ENCODE peak calls at places on chromosomes 2 and 18, in eight cellular contexts. R is adrenal gland; C is CD4-positive, alpha-beta T cell; G is mucosa of gallbladder; X is activated CD4-positive, alpha-beta T cell treated with anti-CD3 and anti-CD28 coated beads for 1 hour; J is left ventricle myocardium inferior; D is HFFc6; S is activated gamma-delta T cell treated with Interleukin-2 at 50 U/mL for 16 hours. M is an unnamed sample.

GRCh38 chr2:199883474-199884212 is 27.4 kb upstream of the C2orf69 start:
- DNase-seq in X (no peak), S (no peak), G (no peak), J (no peak), C (no peak), R (no peak), D (no peak), M (no peak)

GRCh38 chr2:18378020-18378653 is 182.3 kb downstream of the RDH14 start:
- DNase-seq in D (peak), G (peak), C (no peak), S (peak), R (peak), J (no peak), X (no peak), M (no peak)

GRCh38 chr2:54063967-54064535 is 51.4 kb upstream of the ACYP2 start:
- DNase-seq in C (no peak), R (no peak), G (no peak), X (no peak), D (no peak), J (peak), S (no peak), M (no peak)

GRCh38 chr18:39345321-39345720 is 1779.7 kb upstream of the CELF4 start:
- DNase-seq in C (no peak), R (no peak), D (peak), S (no peak), G (no peak), J (no peak), X (no peak), M (no peak)

GRCh38 chr2:43273477-43273876 is 47.1 kb upstream of the ZFP36L2 start:
- DNase-seq in C (no peak), S (no peak), D (peak), X (no peak), G (no peak), R (peak), J (no peak), M (no peak)

GRCh38 chr2:223010641-223011040 is 41.3 kb upstream of the KCNE4 start:
- DNase-seq in S (no peak), J (no peak), G (no peak), D (peak), X (no peak), C (no peak), R (no peak), M (no peak)

GRCh38 chr2:156339866-156340265 is 7.3 kb upstream of the NR4A2 start:
- DNase-seq in G (no peak), J (no peak), X (no peak), C (no peak), R (no peak), D (no peak), S (no peak), M (no peak)

GRCh38 chr2:224041554-224041953 is 2.5 kb upstream of the SERPINE2 start:
- DNase-seq in R (no peak), J (no peak), X (no peak), D (no peak), G (no peak), C (no peak), S (no peak), M (no peak)

GRCh38 chr2:239514753-239515152 is 113.9 kb upstream of the HDAC4 start:
- DNase-seq in G (no peak), X (no peak), R (no peak), J (no peak), S (no peak), C (no peak), D (no peak), M (no peak)